ENCODE peak calls at places on chromosome 11, in ten cellular contexts. M is esophagus muscularis mucosa, B is HFFc6, X is K562, V is activated B cell treated with CpG ODN at 0.5 μM for 24 hours, J is fibroblast of lung, C is AG09309, O is dorsolateral prefrontal cortex, K is SK-N-SH, R is kidney. Y is an unnamed sample.

GRCh38 chr11:125165111-125165663 is 636 bp downstream of the PKNOX2 start:
- DNase-seq in M (no peak), B (no peak), X (no peak), V (peak), J (peak), C (no peak), O (no peak), K (peak), R (peak), Y (no peak)

GRCh38 chr11:71998061-71998460 is 648 bp upstream of the IL18BP start:
- DNase-seq in M (no peak), B (no peak), X (no peak), V (no peak), J (no peak), C (no peak), O (no peak), K (no peak), R (no peak), Y (no peak)

GRCh38 chr11:2562181-2562581 is 117.4 kb downstream of the KCNQ1 start:
- DNase-seq in M (no peak), B (no peak), X (no peak), V (no peak), J (no peak), C (no peak), O (peak), K (no peak), R (peak), Y (no peak)

GRCh38 chr11:67248653-67249052 is 17.6 kb upstream of the GRK2 start:
- DNase-seq in M (no peak), B (peak), X (no peak), V (no peak), J (peak), C (no peak), O (no peak), K (no peak), R (peak), Y (no peak)

GRCh38 chr11:134376150-134376921 is 35.7 kb downstream of the B3GAT1 start:
- DNase-seq in M (no peak), B (no peak), X (no peak), V (no peak), J (no peak), C (no peak), O (no peak), K (no peak), R (peak), Y (no peak)

GRCh38 chr11:12746593-12747097 is 72.4 kb downstream of the TEAD1 start:
- DNase-seq in M (no peak), B (peak), X (peak), V (no peak), J (peak), C (no peak), O (no peak), K (peak), R (peak), Y (no peak)

GRCh38 chr11:75592699-75593098 is 30.6 kb downstream of the SERPINH1 start:
- DNase-seq in M (no peak), B (no peak), X (no peak), V (no peak), J (no peak), C (no peak), O (no peak), K (no peak), R (no peak), Y (no peak)

GRCh38 chr11:109853156-109853776 is 239.9 kb upstream of the ZC3H12C start:
- DNase-seq in M (no peak), B (peak), X (peak), V (no peak), J (peak), C (peak), O (no peak), K (no peak), R (no peak), Y (peak)

GRCh38 chr11:34192481-34193401 is 87.3 kb downstream of the NAT10 start:
- DNase-seq in M (no peak), B (peak), X (no peak), V (no peak), J (peak), C (peak), O (peak), K (peak), R (no peak), Y (peak)

GRCh38 chr11:19276859-19277808 is 36.4 kb upstream of the E2F8 start:
- DNase-seq in M (no peak), B (no peak), X (no peak), V (no peak), J (peak), C (no peak), O (no peak), K (no peak), R (no peak), Y (no peak)

GRCh38 chr11:17786824-17787525 is 52.4 kb downstream of the KCNC1 start:
- DNase-seq in M (no peak), B (peak), X (no peak), V (no peak), J (peak), C (peak), O (no peak), K (no peak), R (no peak), Y (no peak)

GRCh38 chr11:70532066-70532440 is 133.7 kb downstream of the CTTN start:
- DNase-seq in M (no peak), B (no peak), X (no peak), V (no peak), J (peak), C (no peak), O (no peak), K (peak), R (peak), Y (no peak)

GRCh38 chr11:112697371-112697770 is 263.8 kb upstream of the NCAM1 start:
- DNase-seq in M (peak), B (no peak), X (no peak), V (no peak), J (no peak), C (no peak), O (peak), K (no peak), R (no peak), Y (no peak)

GRCh38 chr11:26607725-26608506 is 35.9 kb upstream of the MUC15 start:
- DNase-seq in M (no peak), B (no peak), X (no peak), V (no peak), J (no peak), C (no peak), O (no peak), K (no peak), R (no peak), Y (no peak)

GRCh38 chr11:13448876-13449275 is 14.1 kb downstream of the BTBD10 start:
- DNase-seq in M (no peak), B (no peak), X (no peak), V (no peak), J (peak), C (no peak), O (no peak), K (no peak), R (no peak), Y (no peak)

GRCh38 chr11:35796542-35796941 is 134.0 kb downstream of the TRIM44 start:
- DNase-seq in M (no peak), B (peak), X (no peak), V (no peak), J (peak), C (no peak), O (no peak), K (no peak), R (no peak), Y (no peak)

GRCh38 chr11:66414120-66414934 is 6.5 kb upstream of the NPAS4 start:
- DNase-seq in M (no peak), B (no peak), X (no peak), V (no peak), J (no peak), C (no peak), O (no peak), K (no peak), R (no peak), Y (no peak)

GRCh38 chr11:129143335-129143734 is 48.8 kb downstream of the ARHGAP32 start:
- DNase-seq in M (no peak), B (peak), X (no peak), V (no peak), J (peak), C (peak), O (peak), K (no peak), R (peak), Y (no peak)

GRCh38 chr11:26297179-26297970 is 34.6 kb upstream of the ANO3 start:
- DNase-seq in M (no peak), B (peak), X (peak), V (no peak), J (peak), C (peak), O (no peak), K (peak), R (no peak), Y (no peak)

GRCh38 chr11:74494916-74495315 is 1.4 kb upstream of the LIPT2 start:
- DNase-seq in M (no peak), B (no peak), X (no peak), V (no peak), J (no peak), C (no peak), O (no peak), K (no peak), R (no peak), Y (no peak)

GRCh38 chr11:133504906-133505305 is 27.4 kb downstream of the OPCML start:
- DNase-seq in M (peak), B (no peak), X (no peak), V (no peak), J (no peak), C (no peak), O (no peak), K (no peak), R (no peak), Y (no peak)

GRCh38 chr11:96306933-96307747 is 35.9 kb downstream of the MAML2 start:
- DNase-seq in M (peak), B (peak), X (peak), V (no peak), J (peak), C (peak), O (no peak), K (peak), R (peak), Y (peak)

GRCh38 chr11:2525941-2526807 is 81.4 kb downstream of the KCNQ1 start:
- DNase-seq in M (no peak), B (no peak), X (no peak), V (peak), J (no peak), C (no peak), O (peak), K (no peak), R (peak), Y (no peak)

GRCh38 chr11:133181066-133181465 is 351.2 kb downstream of the OPCML start:
- DNase-seq in M (peak), B (no peak), X (no peak), V (no peak), J (no peak), C (no peak), O (no peak), K (no peak), R (no peak), Y (no peak)

GRCh38 chr11:36092314-36093030 is 148.6 kb downstream of the LDLRAD3 start:
- DNase-seq in M (no peak), B (no peak), X (no peak), V (no peak), J (no peak), C (no peak), O (no peak), K (no peak), R (no peak), Y (no peak)

GRCh38 chr11:134411887-134412507 is at the start of gene B3GAT1:
- DNase-seq in M (no peak), B (no peak), X (peak), V (no peak), J (no peak), C (no peak), O (no peak), K (peak), R (no peak), Y (no peak)

GRCh38 chr11:113317297-113317696 is 2.9 kb downstream of the TTC12 start:
- DNase-seq in M (no peak), B (no peak), X (no peak), V (no peak), J (no peak), C (no peak), O (no peak), K (no peak), R (no peak), Y (no peak)

GRCh38 chr11:89922195-89922660 is at the start of gene TRIM49D1:
- DNase-seq in M (peak), B (no peak), X (peak), V (no peak), J (no peak), C (no peak), O (no peak), K (no peak), R (no peak), Y (no peak)

GRCh38 chr11:121437018-121437685 is 15.0 kb upstream of the SORL1 start:
- DNase-seq in M (no peak), B (no peak), X (no peak), V (no peak), J (peak), C (no peak), O (no peak), K (no peak), R (no peak), Y (no peak)

GRCh38 chr11:121448431-121448941 is 3.6 kb upstream of the SORL1 start:
- DNase-seq in M (no peak), B (no peak), X (no peak), V (no peak), J (no peak), C (no peak), O (no peak), K (no peak), R (no peak), Y (peak)

GRCh38 chr11:43135966-43136534 is 175.7 kb upstream of the API5 start:
- DNase-seq in M (no peak), B (no peak), X (no peak), V (no peak), J (no peak), C (no peak), O (no peak), K (no peak), R (no peak), Y (no peak)

GRCh38 chr11:43129329-43129728 is 182.5 kb upstream of the API5 start:
- DNase-seq in M (peak), B (no peak), X (no peak), V (no peak), J (no peak), C (no peak), O (no peak), K (no peak), R (no peak), Y (no peak)

GRCh38 chr11:43130616-43131015 is 181.2 kb upstream of the API5 start:
- DNase-seq in M (no peak), B (no peak), X (no peak), V (no peak), J (no peak), C (no peak), O (peak), K (peak), R (no peak), Y (no peak)
- TF ChIP-seq CTCF in M (no peak), B (no peak), X (no peak), V (no peak), J (no peak), C (no peak), O (no peak), K (no peak), R (no peak), Y (no peak)

DNA sequence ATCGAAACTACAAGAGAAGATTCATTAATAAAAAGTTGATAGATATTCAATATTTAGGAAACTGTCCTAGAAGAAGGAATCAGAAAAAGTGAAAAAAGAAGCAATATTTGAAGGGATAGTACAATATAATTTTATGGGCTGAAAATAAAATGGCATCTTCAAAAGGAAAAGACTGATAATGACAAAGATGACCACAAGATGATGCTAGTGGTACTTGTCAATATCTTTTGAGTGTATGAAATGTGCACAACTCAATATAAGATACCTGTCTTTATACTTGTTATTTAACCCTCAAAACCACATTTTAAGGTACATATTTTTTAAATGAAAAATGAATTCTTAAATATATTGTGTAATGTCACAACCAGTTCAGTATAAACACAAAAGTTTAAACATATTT is 1059.6 kb upstream of the RAG2 start:
- DNase-seq in M (no peak), B (peak), X (no peak), V (no peak), J (peak), C (no peak), O (no peak), K (peak), R (no peak), Y (no peak)
- TF ChIP-seq CTCF in M (peak), B (peak), X (peak), V (no peak), J (peak), C (peak), O (no peak), K (peak), R (no peak), Y (no peak)

GRCh38 chr11:118911880-118912741 is 13.6 kb downstream of the BCL9L start:
- DNase-seq in M (peak), B (peak), X (peak), V (no peak), J (peak), C (no peak), O (peak), K (no peak), R (peak), Y (peak)

GRCh38 chr11:118911113-118911879 is 14.4 kb downstream of the BCL9L start:
- DNase-seq in M (no peak), B (peak), X (peak), V (no peak), J (peak), C (no peak), O (no peak), K (no peak), R (peak), Y (peak)

GRCh38 chr11:118913411-118914125 is 12.2 kb downstream of the BCL9L start:
- DNase-seq in M (no peak), B (no peak), X (no peak), V (no peak), J (no peak), C (no peak), O (peak), K (no peak), R (peak), Y (peak)

GRCh38 chr11:118914178-118914918 is 11.4 kb downstream of the BCL9L start:
- DNase-seq in M (no peak), B (no peak), X (no peak), V (peak), J (peak), C (no peak), O (peak), K (no peak), R (peak), Y (peak)

DNA sequence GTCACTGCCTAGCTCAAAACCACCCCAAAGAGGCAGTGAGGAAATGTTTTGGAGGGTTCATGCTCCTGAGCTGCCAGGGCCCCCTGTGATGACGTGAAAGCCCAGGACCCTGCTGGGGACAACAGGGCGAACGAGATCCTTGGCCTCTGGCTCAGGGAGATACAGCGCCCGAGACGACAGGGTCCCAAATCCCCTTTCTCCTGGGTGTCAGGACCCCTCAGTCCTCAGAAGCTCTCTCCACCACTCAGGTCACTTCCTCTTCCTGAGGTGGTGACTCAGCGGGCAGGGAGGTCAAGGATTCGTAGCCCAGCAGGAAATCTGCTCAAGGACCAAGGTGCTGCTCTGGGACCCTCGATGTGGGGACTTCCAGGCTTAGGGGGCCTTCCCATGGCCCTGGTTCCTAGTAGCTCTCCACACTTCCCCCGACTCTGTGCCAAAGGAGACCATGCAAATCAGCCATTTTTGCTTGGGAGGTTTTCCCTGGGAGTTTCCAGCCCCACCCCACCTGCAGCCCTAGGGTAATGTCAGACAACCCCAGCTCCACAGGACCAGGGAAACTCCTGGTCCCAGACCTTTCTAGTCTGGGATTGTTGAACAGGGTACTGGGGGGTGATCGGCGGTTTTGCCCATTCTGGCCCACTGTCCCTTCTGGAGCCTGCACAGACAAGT is 12.8 kb downstream of the BCL9L start:
- DNase-seq in M (no peak), B (no peak), X (no peak), V (no peak), J (peak), C (no peak), O (no peak), K (no peak), R (peak), Y (peak)
- TF ChIP-seq CTCF in M (no peak), B (no peak), X (no peak), V (no peak), J (no peak), C (no peak), O (no peak), K (no peak), R (no peak), Y (no peak)

GRCh38 chr11:126874831-126875230 is 125.7 kb downstream of the KIRREL3 start:
- DNase-seq in M (no peak), B (no peak), X (peak), V (no peak), J (peak), C (no peak), O (no peak), K (no peak), R (no peak), Y (no peak)
- TF ChIP-seq CTCF in M (no peak), B (peak), X (peak), V (no peak), J (no peak), C (peak), O (no peak), K (peak), R (no peak), Y (no peak)

GRCh38 chr11:73404048-73404447 is 27.8 kb downstream of the RELT start:
- DNase-seq in M (no peak), B (peak), X (peak), V (no peak), J (no peak), C (no peak), O (peak), K (peak), R (no peak), Y (no peak)
- TF ChIP-seq CTCF in M (peak), B (peak), X (peak), V (no peak), J (peak), C (peak), O (peak), K (peak), R (peak), Y (no peak)

DNA sequence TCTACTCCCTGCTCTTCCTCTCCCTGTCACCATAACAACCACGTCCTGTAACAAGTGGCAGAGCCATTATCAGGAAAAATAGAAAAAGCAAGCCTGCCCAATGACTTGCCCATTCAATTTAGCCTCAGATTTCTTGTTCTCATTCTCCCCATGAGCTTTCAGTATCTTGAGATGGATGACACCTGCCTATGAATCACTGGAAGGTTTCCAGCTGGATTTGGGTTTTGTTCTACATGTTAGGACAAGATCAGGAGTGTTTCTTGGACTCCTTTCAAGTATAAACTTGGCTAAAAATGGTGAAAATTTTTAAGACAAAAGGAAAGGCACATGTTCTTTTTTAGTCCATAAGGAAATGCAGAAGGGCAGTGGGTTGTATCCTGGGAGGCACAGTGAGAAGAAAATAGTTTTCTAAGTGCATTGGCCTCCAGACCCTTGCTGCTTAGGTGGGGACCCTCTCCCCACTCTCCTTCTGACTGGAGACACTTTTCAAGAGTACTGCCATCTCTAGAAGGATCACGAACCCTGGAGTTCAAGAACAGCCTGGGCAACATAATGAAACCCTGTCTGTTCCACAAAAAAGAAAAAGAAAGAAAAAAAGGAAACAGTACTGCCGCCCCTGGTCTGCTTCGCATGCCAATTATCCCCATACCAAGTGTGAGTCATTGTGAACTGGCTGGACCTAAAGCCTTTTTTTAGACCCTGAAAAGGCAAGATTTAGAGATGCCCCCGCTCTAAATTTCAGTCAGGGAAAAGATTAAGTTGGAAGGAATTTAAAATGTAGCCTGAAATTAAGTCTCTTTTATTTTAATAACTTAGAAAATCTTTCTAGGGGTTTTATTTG is 51.0 kb downstream of the MTNR1B start:
- DNase-seq in M (no peak), B (peak), X (no peak), V (no peak), J (peak), C (no peak), O (no peak), K (no peak), R (no peak), Y (no peak)
- TF ChIP-seq CTCF in M (no peak), B (peak), X (no peak), V (no peak), J (peak), C (no peak), O (no peak), K (no peak), R (no peak), Y (no peak)

GRCh38 chr11:86408845-86409244 is 34.2 kb downstream of the CCDC81 start:
- DNase-seq in M (no peak), B (no peak), X (no peak), V (no peak), J (no peak), C (no peak), O (no peak), K (no peak), R (no peak), Y (no peak)
- TF ChIP-seq CTCF in M (no peak), B (peak), X (peak), V (no peak), J (peak), C (peak), O (no peak), K (peak), R (no peak), Y (no peak)